ENCODE peak calls at places on chromosomes 2 and 18, in seven cellular contexts. G is fibroblast of the aortic adventitia; Y is stimulated activated CD8-positive, alpha-beta memory T cell treated with anti-CD3 and anti-CD28 coated beads, Interleukin-15, amount 100 ng/mL, for 24 hours; N is endothelial cell; P is tibial artery; F is Caki2; J is fibroblast of lung. U is an unnamed sample.

GRCh38 chr2:219060821-219061791 is at the start of gene IHH:
- DNase-seq in G (no peak), Y (no peak), N (peak; percentile 23), P (no peak), F (no peak), J (peak; percentile 6), U (peak; percentile 52)

GRCh38 chr18:40413160-40413559 is 1541.9 kb upstream of the PIK3C3 start:
- DNase-seq in G (no peak), Y (no peak), N (peak; percentile 56), P (no peak), F (no peak), J (no peak), U (no peak)

GRCh38 chr2:9355270-9355669 is 68.1 kb downstream of the ITGB1BP1 start:
- DNase-seq in G (no peak), Y (no peak), N (no peak), P (no peak), F (no peak), J (no peak), U (no peak)

GRCh38 chr2:73920577-73921545 is 5.8 kb upstream of the DGUOK start:
- DNase-seq in G (no peak), Y (no peak), N (peak; percentile 68), P (no peak), F (no peak), J (no peak), U (peak; percentile 18)

GRCh38 chr2:66387374-66387773 is 47.6 kb upstream of the MEIS1 start:
- DNase-seq in G (no peak), Y (no peak), N (no peak), P (no peak), F (no peak), J (no peak), U (no peak)

GRCh38 chr2:112921982-112922381 is 11.0 kb downstream of the IL37 start:
- DNase-seq in G (no peak), Y (no peak), N (no peak), P (no peak), F (no peak), J (no peak), U (no peak)

GRCh38 chr2:190119257-190119656 is 56.7 kb upstream of the MSTN start:
- DNase-seq in G (peak; percentile 22), Y (no peak), N (peak; percentile 14), P (peak; percentile 64), F (no peak), J (peak; percentile 25), U (peak; percentile 15)

GRCh38 chr2:202009019-202009481 is 24.6 kb upstream of the FZD7 start:
- DNase-seq in G (no peak), Y (no peak), N (no peak), P (no peak), F (no peak), J (peak; percentile 23), U (no peak)

GRCh38 chr2:9807056-9807455 is 36.2 kb upstream of the TAF1B start:
- DNase-seq in G (no peak), Y (no peak), N (no peak), P (no peak), F (no peak), J (no peak), U (no peak)

GRCh38 chr2:203873461-203873860 is 5.9 kb downstream of the CTLA4 start:
- DNase-seq in G (no peak), Y (no peak), N (no peak), P (no peak), F (no peak), J (no peak), U (no peak)

GRCh38 chr18:50126466-50126865 is 68.5 kb downstream of the MYO5B start:
- DNase-seq in G (no peak), Y (no peak), N (no peak), P (no peak), F (no peak), J (no peak), U (no peak)

GRCh38 chr2:55338268-55338667 is 69.2 kb upstream of the MTIF2 start:
- DNase-seq in G (peak; percentile 7), Y (no peak), N (no peak), P (no peak), F (no peak), J (peak; percentile 16), U (peak; percentile 40)

GRCh38 chr2:6441800-6442199 is 423.9 kb downstream of the CMPK2 start:
- DNase-seq in G (no peak), Y (no peak), N (no peak), P (no peak), F (no peak), J (peak; percentile 76), U (no peak)

GRCh38 chr2:226796840-226797288 is 2.8 kb downstream of the IRS1 start:
- DNase-seq in G (no peak), Y (no peak), N (peak; percentile 48), P (peak; percentile 65), F (no peak), J (no peak), U (peak; percentile 80)

GRCh38 chr2:178700922-178701342 is 106.3 kb downstream of the TTN start:
- DNase-seq in G (peak; percentile 53), Y (no peak), N (no peak), P (no peak), F (peak; percentile 7), J (peak; percentile 14), U (peak; percentile 53)

GRCh38 chr2:64612575-64613195 is 41.0 kb downstream of the SERTAD2 start:
- DNase-seq in G (no peak), Y (no peak), N (no peak), P (no peak), F (no peak), J (no peak), U (no peak)

GRCh38 chr2:74822771-74823283 is 11.1 kb upstream of the HK2 start:
- DNase-seq in G (no peak), Y (no peak), N (no peak), P (no peak), F (no peak), J (no peak), U (peak; percentile 16)